ENCODE peak calls at places on chromosomes 5 and 9, in five cellular contexts. H, S, L, U and B are unnamed samples.

GRCh38 chr9:91101598-91102168 is 260.0 kb downstream of the AUH start:
- DNase-seq in L (peak), S (no peak), U (peak), H (peak), B (peak)

GRCh38 chr9:10230512-10230911 is 382.3 kb downstream of the PTPRD start:
- DNase-seq in H (no peak), S (no peak), U (peak), L (no peak), B (no peak)

GRCh38 chr9:28270156-28270555 is 696.9 kb upstream of the C9orf72 start:
- DNase-seq in H (no peak), L (no peak), U (no peak), S (no peak), B (no peak)

GRCh38 chr5:133053463-133053862 is 1.6 kb downstream of the HSPA4 start:
- DNase-seq in L (no peak), H (no peak), U (no peak), S (no peak), B (no peak)

GRCh38 chr5:134577022-134577795 is 51.7 kb downstream of the JADE2 start:
- DNase-seq in L (no peak), S (peak), H (no peak), U (no peak), B (peak)

GRCh38 chr9:94925751-94926456 is 199.4 kb downstream of the AOPEP start:
- DNase-seq in S (no peak), H (no peak), U (no peak), L (peak), B (no peak)

GRCh38 chr5:144237851-144238250 is 67.2 kb downstream of the KCTD16 start:
- DNase-seq in S (peak), H (no peak), L (no peak), U (peak), B (no peak)

GRCh38 chr5:119473241-119473640 is 20.9 kb downstream of the HSD17B4 start:
- DNase-seq in L (no peak), S (no peak), H (no peak), U (no peak), B (no peak)

GRCh38 chr9:95085861-95086563 is 231.5 kb downstream of the FANCC start:
- DNase-seq in L (no peak), S (no peak), H (no peak), U (no peak), B (peak)

GRCh38 chr5:174625591-174626365 is 98.6 kb upstream of the MSX2 start:
- DNase-seq in L (no peak), S (peak), H (no peak), U (no peak), B (no peak)